ENCODE peak calls at places on chromosomes 4 and X, in eight cellular contexts. One of them, this sample, is unnamed.

GRCh38 chrX:13506574-13506973 is 62.8 kb upstream of the EGFL6 start:
- DNase-seq in astrocyte of the spinal cord: peak; percentile 61
- DNase-seq in fibroblast of the aortic adventitia: peak; percentile 82
- DNase-seq in left lung: no peak
- DNase-seq in tibial nerve: no peak
- DNase-seq in GM12865: peak; percentile 58
- DNase-seq in osteocyte: no peak
- DNase-seq in progenitor cell of endocrine pancreas: peak; percentile 14
- DNase-seq in this sample: peak; percentile 19

GRCh38 chrX:45762699-45763647 is 562.3 kb upstream of the DIPK2B start:
- DNase-seq in progenitor cell of endocrine pancreas: no peak
- DNase-seq in left lung: no peak
- DNase-seq in osteocyte: no peak
- DNase-seq in fibroblast of the aortic adventitia: no peak
- DNase-seq in tibial nerve: no peak
- DNase-seq in GM12865: peak; percentile 51
- DNase-seq in astrocyte of the spinal cord: peak; percentile 38
- DNase-seq in this sample: no peak

GRCh38 chr4:105620640-105621323 is 68.4 kb downstream of the ARHGEF38 start:
- DNase-seq in fibroblast of the aortic adventitia: peak; percentile 66
- DNase-seq in left lung: no peak
- DNase-seq in progenitor cell of endocrine pancreas: no peak
- DNase-seq in osteocyte: no peak
- DNase-seq in tibial nerve: no peak
- DNase-seq in GM12865: peak; percentile 41
- DNase-seq in astrocyte of the spinal cord: peak; percentile 88
- DNase-seq in this sample: no peak

GRCh38 chr4:175376287-175376977 is 435.6 kb downstream of the GPM6A start:
- DNase-seq in progenitor cell of endocrine pancreas: no peak
- DNase-seq in astrocyte of the spinal cord: no peak
- DNase-seq in osteocyte: no peak
- DNase-seq in tibial nerve: no peak
- DNase-seq in left lung: no peak
- DNase-seq in fibroblast of the aortic adventitia: no peak
- DNase-seq in GM12865: no peak
- DNase-seq in this sample: no peak

GRCh38 chr4:82525287-82525898 is 36.4 kb downstream of the TMEM150C start:
- DNase-seq in osteocyte: no peak
- DNase-seq in GM12865: no peak
- DNase-seq in progenitor cell of endocrine pancreas: no peak
- DNase-seq in astrocyte of the spinal cord: no peak
- DNase-seq in tibial nerve: no peak
- DNase-seq in fibroblast of the aortic adventitia: no peak
- DNase-seq in left lung: no peak
- DNase-seq in this sample: no peak

GRCh38 chrX:11287505-11287904 is 5.7 kb upstream of the AMELX start:
- DNase-seq in fibroblast of the aortic adventitia: peak; percentile 56
- DNase-seq in progenitor cell of endocrine pancreas: no peak
- DNase-seq in GM12865: no peak
- DNase-seq in osteocyte: no peak
- DNase-seq in astrocyte of the spinal cord: no peak
- DNase-seq in tibial nerve: no peak
- DNase-seq in left lung: no peak
- DNase-seq in this sample: no peak

GRCh38 chrX:13836575-13836974 is 19.7 kb upstream of the GPM6B start:
- DNase-seq in left lung: no peak
- DNase-seq in astrocyte of the spinal cord: no peak
- DNase-seq in GM12865: no peak
- DNase-seq in fibroblast of the aortic adventitia: no peak
- DNase-seq in progenitor cell of endocrine pancreas: no peak
- DNase-seq in osteocyte: no peak
- DNase-seq in tibial nerve: no peak
- DNase-seq in this sample: no peak

GRCh38 chr4:68426516-68426915 is 20.7 kb upstream of the TMPRSS11E start:
- DNase-seq in left lung: no peak
- DNase-seq in tibial nerve: no peak
- DNase-seq in GM12865: no peak
- DNase-seq in progenitor cell of endocrine pancreas: no peak
- DNase-seq in astrocyte of the spinal cord: no peak
- DNase-seq in fibroblast of the aortic adventitia: no peak
- DNase-seq in osteocyte: no peak
- DNase-seq in this sample: no peak

GRCh38 chr4:138039010-138039409 is 203.1 kb downstream of the SLC7A11 start:
- DNase-seq in GM12865: no peak
- DNase-seq in tibial nerve: no peak
- DNase-seq in osteocyte: no peak
- DNase-seq in progenitor cell of endocrine pancreas: no peak
- DNase-seq in left lung: no peak
- DNase-seq in astrocyte of the spinal cord: peak; percentile 35
- DNase-seq in fibroblast of the aortic adventitia: peak; percentile 27
- DNase-seq in this sample: no peak

GRCh38 chrX:67693928-67694327 is 150.1 kb downstream of the AR start:
- DNase-seq in osteocyte: no peak
- DNase-seq in GM12865: peak; percentile 36
- DNase-seq in progenitor cell of endocrine pancreas: no peak
- DNase-seq in fibroblast of the aortic adventitia: peak; percentile 36
- DNase-seq in tibial nerve: no peak
- DNase-seq in left lung: no peak
- DNase-seq in astrocyte of the spinal cord: no peak
- DNase-seq in this sample: no peak

GRCh38 chr4:122665148-122665547 is 44.3 kb upstream of the IL21 start:
- DNase-seq in fibroblast of the aortic adventitia: peak; percentile 46
- DNase-seq in progenitor cell of endocrine pancreas: no peak
- DNase-seq in osteocyte: no peak
- DNase-seq in tibial nerve: no peak
- DNase-seq in astrocyte of the spinal cord: no peak
- DNase-seq in left lung: no peak
- DNase-seq in GM12865: no peak
- DNase-seq in this sample: no peak

GRCh38 chrX:42102586-42103282 is 179.4 kb upstream of the CASK start:
- DNase-seq in astrocyte of the spinal cord: peak; percentile 17
- DNase-seq in tibial nerve: no peak
- DNase-seq in left lung: no peak
- DNase-seq in osteocyte: no peak
- DNase-seq in fibroblast of the aortic adventitia: peak; percentile 90
- DNase-seq in progenitor cell of endocrine pancreas: no peak
- DNase-seq in GM12865: no peak
- DNase-seq in this sample: no peak

GRCh38 chrX:49186125-49187027 is at the start of gene PRICKLE3:
- DNase-seq in left lung: peak; percentile 96
- DNase-seq in tibial nerve: peak; percentile 72
- DNase-seq in astrocyte of the spinal cord: peak; percentile 24
- DNase-seq in progenitor cell of endocrine pancreas: peak; percentile 51
- DNase-seq in osteocyte: no peak
- DNase-seq in GM12865: peak; percentile 87
- DNase-seq in fibroblast of the aortic adventitia: peak; percentile 38
- DNase-seq in this sample: peak; percentile 67

GRCh38 chr4:56260320-56260719 is 127.0 kb downstream of the AASDH start:
- DNase-seq in osteocyte: no peak
- DNase-seq in left lung: no peak
- DNase-seq in fibroblast of the aortic adventitia: no peak
- DNase-seq in progenitor cell of endocrine pancreas: no peak
- DNase-seq in GM12865: no peak
- DNase-seq in tibial nerve: no peak
- DNase-seq in astrocyte of the spinal cord: no peak
- DNase-seq in this sample: no peak

GRCh38 chr4:163598028-163598427 is 103.5 kb downstream of the TMA16 start:
- DNase-seq in astrocyte of the spinal cord: no peak
- DNase-seq in left lung: no peak
- DNase-seq in GM12865: peak; percentile 53
- DNase-seq in osteocyte: no peak
- DNase-seq in progenitor cell of endocrine pancreas: no peak
- DNase-seq in tibial nerve: no peak
- DNase-seq in fibroblast of the aortic adventitia: no peak
- DNase-seq in this sample: no peak

GRCh38 chr4:118281611-118282442 is 71.0 kb downstream of the PRSS12 start:
- DNase-seq in left lung: no peak
- DNase-seq in fibroblast of the aortic adventitia: peak; percentile 49
- DNase-seq in tibial nerve: no peak
- DNase-seq in GM12865: peak; percentile 46
- DNase-seq in progenitor cell of endocrine pancreas: no peak
- DNase-seq in osteocyte: no peak
- DNase-seq in astrocyte of the spinal cord: peak; percentile 67
- DNase-seq in this sample: no peak

GRCh38 chr4:41748074-41748787 is at the start of gene PHOX2B:
- DNase-seq in GM12865: no peak
- DNase-seq in fibroblast of the aortic adventitia: no peak
- DNase-seq in osteocyte: no peak
- DNase-seq in tibial nerve: no peak
- DNase-seq in astrocyte of the spinal cord: no peak
- DNase-seq in progenitor cell of endocrine pancreas: no peak
- DNase-seq in left lung: peak; percentile 44
- DNase-seq in this sample: no peak
- TF ChIP-seq CTCF in GM12865: no peak
- TF ChIP-seq CTCF in fibroblast of the aortic adventitia: no peak
- TF ChIP-seq CTCF in osteocyte: no peak
- TF ChIP-seq CTCF in tibial nerve: no peak
- TF ChIP-seq CTCF in astrocyte of the spinal cord: no peak
- TF ChIP-seq CTCF in progenitor cell of endocrine pancreas: no peak
- TF ChIP-seq CTCF in left lung: no peak
- TF ChIP-seq CTCF in this sample: no peak

GRCh38 chr4:128341634-128342033 is 54.0 kb upstream of the PGRMC2 start:
- DNase-seq in GM12865: no peak
- DNase-seq in osteocyte: no peak
- DNase-seq in astrocyte of the spinal cord: no peak
- DNase-seq in tibial nerve: no peak
- DNase-seq in fibroblast of the aortic adventitia: no peak
- DNase-seq in progenitor cell of endocrine pancreas: no peak
- DNase-seq in left lung: no peak
- DNase-seq in this sample: no peak
- TF ChIP-seq CTCF in GM12865: no peak
- TF ChIP-seq CTCF in osteocyte: no peak
- TF ChIP-seq CTCF in astrocyte of the spinal cord: no peak
- TF ChIP-seq CTCF in tibial nerve: no peak
- TF ChIP-seq CTCF in fibroblast of the aortic adventitia: no peak
- TF ChIP-seq CTCF in progenitor cell of endocrine pancreas: peak; percentile 36
- TF ChIP-seq CTCF in left lung: no peak
- TF ChIP-seq CTCF in this sample: no peak

DNA sequence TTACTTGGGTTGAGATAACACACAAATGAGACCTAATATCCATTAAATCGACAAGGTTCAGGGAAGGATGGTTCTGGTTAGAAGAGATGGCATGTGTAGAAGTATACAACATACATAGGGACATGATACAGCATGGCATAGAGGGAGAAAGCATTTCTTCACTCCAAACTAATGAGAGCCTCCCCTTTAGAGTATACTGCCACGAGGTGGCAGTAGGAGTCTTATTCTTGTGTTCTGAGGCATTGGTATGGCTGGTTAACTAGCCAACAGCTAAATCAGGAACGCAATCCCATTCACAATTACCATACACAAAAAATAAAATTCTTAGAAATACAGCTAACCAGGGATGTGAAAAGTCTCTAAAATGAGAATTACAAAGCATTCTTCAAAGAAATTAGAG is 29.1 kb upstream of the TRO start:
- DNase-seq in progenitor cell of endocrine pancreas: no peak
- DNase-seq in astrocyte of the spinal cord: peak; percentile 33
- DNase-seq in left lung: no peak
- DNase-seq in fibroblast of the aortic adventitia: peak; percentile 53
- DNase-seq in tibial nerve: no peak
- DNase-seq in osteocyte: no peak
- DNase-seq in GM12865: peak; percentile 32
- DNase-seq in this sample: no peak
- TF ChIP-seq CTCF in progenitor cell of endocrine pancreas: peak; percentile 47
- TF ChIP-seq CTCF in astrocyte of the spinal cord: peak; percentile 36
- TF ChIP-seq CTCF in left lung: peak; percentile 37
- TF ChIP-seq CTCF in fibroblast of the aortic adventitia: peak; percentile 51
- TF ChIP-seq CTCF in tibial nerve: no peak
- TF ChIP-seq CTCF in osteocyte: peak; percentile 56
- TF ChIP-seq CTCF in GM12865: peak; percentile 30
- TF ChIP-seq CTCF in this sample: peak; percentile 49

DNA sequence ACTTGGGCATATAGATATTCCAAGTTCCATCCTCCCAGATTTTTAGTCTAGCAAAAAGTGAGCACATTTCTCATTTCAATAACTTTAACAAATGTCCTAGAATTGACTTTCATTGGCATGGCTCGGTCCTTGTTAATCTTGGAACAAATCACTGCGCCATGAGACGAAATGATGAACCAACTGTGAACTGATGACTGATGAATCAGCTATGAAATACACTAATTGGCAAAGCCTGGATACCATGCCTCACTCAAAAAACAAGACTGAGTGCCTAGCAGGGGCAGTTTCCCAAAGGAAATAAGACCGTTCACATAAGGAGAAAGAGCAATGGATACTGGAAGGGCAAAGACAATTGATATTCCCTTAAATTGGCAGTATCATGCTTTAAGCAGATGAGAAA is 248.6 kb upstream of the VEGFC start:
- DNase-seq in tibial nerve: no peak
- DNase-seq in GM12865: no peak
- DNase-seq in astrocyte of the spinal cord: peak; percentile 17
- DNase-seq in left lung: no peak
- DNase-seq in progenitor cell of endocrine pancreas: no peak
- DNase-seq in osteocyte: no peak
- DNase-seq in fibroblast of the aortic adventitia: peak; percentile 10
- DNase-seq in this sample: no peak
- TF ChIP-seq CTCF in tibial nerve: no peak
- TF ChIP-seq CTCF in GM12865: no peak
- TF ChIP-seq CTCF in astrocyte of the spinal cord: no peak
- TF ChIP-seq CTCF in left lung: no peak
- TF ChIP-seq CTCF in progenitor cell of endocrine pancreas: no peak
- TF ChIP-seq CTCF in osteocyte: no peak
- TF ChIP-seq CTCF in fibroblast of the aortic adventitia: no peak
- TF ChIP-seq CTCF in this sample: no peak

DNA sequence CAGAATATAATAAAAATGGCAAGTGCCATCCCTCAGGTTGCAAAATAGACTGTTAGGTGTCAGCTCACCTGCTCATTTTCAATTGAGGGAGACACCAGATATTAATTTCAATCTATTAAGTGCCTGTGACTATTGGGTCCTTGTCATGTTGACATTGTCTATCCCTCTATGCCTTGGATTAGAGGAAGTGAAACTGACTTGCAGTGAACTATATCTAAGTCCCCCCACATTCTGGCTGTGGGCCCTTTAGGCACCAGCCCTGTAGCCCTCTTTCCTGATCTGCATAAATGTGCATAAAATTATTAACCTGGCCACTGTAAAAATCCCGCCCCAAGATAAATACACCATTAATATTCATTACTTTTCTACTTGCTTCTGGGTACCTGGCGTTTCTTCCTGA is 293.0 kb upstream of the CLNK start:
- DNase-seq in tibial nerve: no peak
- DNase-seq in GM12865: peak; percentile 34
- DNase-seq in progenitor cell of endocrine pancreas: no peak
- DNase-seq in osteocyte: no peak
- DNase-seq in astrocyte of the spinal cord: no peak
- DNase-seq in left lung: no peak
- DNase-seq in fibroblast of the aortic adventitia: no peak
- DNase-seq in this sample: no peak
- TF ChIP-seq CTCF in tibial nerve: no peak
- TF ChIP-seq CTCF in GM12865: no peak
- TF ChIP-seq CTCF in progenitor cell of endocrine pancreas: no peak
- TF ChIP-seq CTCF in osteocyte: no peak
- TF ChIP-seq CTCF in astrocyte of the spinal cord: no peak
- TF ChIP-seq CTCF in left lung: no peak
- TF ChIP-seq CTCF in fibroblast of the aortic adventitia: no peak
- TF ChIP-seq CTCF in this sample: no peak

GRCh38 chr4:29131304-29131703 is 1588.9 kb upstream of the PCDH7 start:
- DNase-seq in GM12865: no peak
- DNase-seq in astrocyte of the spinal cord: no peak
- DNase-seq in progenitor cell of endocrine pancreas: no peak
- DNase-seq in left lung: no peak
- DNase-seq in tibial nerve: no peak
- DNase-seq in osteocyte: no peak
- DNase-seq in fibroblast of the aortic adventitia: peak; percentile 2
- DNase-seq in this sample: no peak
- TF ChIP-seq CTCF in GM12865: no peak
- TF ChIP-seq CTCF in astrocyte of the spinal cord: no peak
- TF ChIP-seq CTCF in progenitor cell of endocrine pancreas: peak; percentile 8
- TF ChIP-seq CTCF in left lung: no peak
- TF ChIP-seq CTCF in tibial nerve: no peak
- TF ChIP-seq CTCF in osteocyte: no peak
- TF ChIP-seq CTCF in fibroblast of the aortic adventitia: no peak
- TF ChIP-seq CTCF in this sample: no peak

GRCh38 chrX:7586126-7586525 is 256.8 kb upstream of the VCX start:
- DNase-seq in left lung: no peak
- DNase-seq in osteocyte: no peak
- DNase-seq in tibial nerve: no peak
- DNase-seq in astrocyte of the spinal cord: peak; percentile 17
- DNase-seq in fibroblast of the aortic adventitia: peak; percentile 22
- DNase-seq in progenitor cell of endocrine pancreas: no peak
- DNase-seq in GM12865: peak; percentile 2
- DNase-seq in this sample: no peak
- TF ChIP-seq CTCF in left lung: no peak
- TF ChIP-seq CTCF in osteocyte: peak; percentile 76
- TF ChIP-seq CTCF in tibial nerve: peak; percentile 38
- TF ChIP-seq CTCF in astrocyte of the spinal cord: peak; percentile 42
- TF ChIP-seq CTCF in fibroblast of the aortic adventitia: peak; percentile 25
- TF ChIP-seq CTCF in progenitor cell of endocrine pancreas: peak; percentile 75
- TF ChIP-seq CTCF in GM12865: peak; percentile 39
- TF ChIP-seq CTCF in this sample: no peak

This sample was measured in natural killer cell.